ENCODE peak calls at places on chromosomes 16 and 17, in six cellular contexts. One of them, this sample, is unnamed.

GRCh38 chr17:74185786-74186185 is 17.7 kb upstream of the RPL38 start:
- DNase-seq in K562: no peak
- DNase-seq in A549: no peak
- DNase-seq in HepG2: no peak
- DNase-seq in endothelial cell of umbilical vein: no peak
- DNase-seq in NB4: no peak
- DNase-seq in this sample: no peak

GRCh38 chr16:1542533-1542932 is 9.1 kb downstream of the TMEM204 start:
- DNase-seq in K562: no peak
- DNase-seq in A549: no peak
- DNase-seq in HepG2: no peak
- DNase-seq in endothelial cell of umbilical vein: no peak
- DNase-seq in NB4: no peak
- DNase-seq in this sample: no peak

GRCh38 chr17:74697477-74697876 is 15.2 kb downstream of the CD300LF start:
- DNase-seq in K562: no peak
- DNase-seq in A549: no peak
- DNase-seq in HepG2: no peak
- DNase-seq in endothelial cell of umbilical vein: no peak
- DNase-seq in NB4: no peak
- DNase-seq in this sample: peak; percentile 25

GRCh38 chr16:75485230-75486013 is 9.8 kb downstream of the CHST6 start:
- DNase-seq in K562: no peak
- DNase-seq in A549: no peak
- DNase-seq in HepG2: no peak
- DNase-seq in endothelial cell of umbilical vein: no peak
- DNase-seq in NB4: no peak
- DNase-seq in this sample: no peak

GRCh38 chr17:7016406-7016805 is 4.0 kb downstream of the RNASEK start:
- DNase-seq in K562: peak; percentile 31
- DNase-seq in A549: no peak
- DNase-seq in HepG2: no peak
- DNase-seq in endothelial cell of umbilical vein: no peak
- DNase-seq in NB4: no peak
- DNase-seq in this sample: no peak

GRCh38 chr16:86762035-86762550 is 183.7 kb downstream of the FOXL1 start:
- DNase-seq in K562: no peak
- DNase-seq in A549: no peak
- DNase-seq in HepG2: no peak
- DNase-seq in endothelial cell of umbilical vein: no peak
- DNase-seq in NB4: no peak
- DNase-seq in this sample: no peak

GRCh38 chr16:11136600-11136999 is 119.4 kb downstream of the SOCS1 start:
- DNase-seq in K562: no peak
- DNase-seq in A549: no peak
- DNase-seq in HepG2: no peak
- DNase-seq in endothelial cell of umbilical vein: peak; percentile 24
- DNase-seq in NB4: peak; percentile 35
- DNase-seq in this sample: no peak

GRCh38 chr16:85991425-85991824 is 92.5 kb downstream of the IRF8 start:
- DNase-seq in K562: no peak
- DNase-seq in A549: no peak
- DNase-seq in HepG2: no peak
- DNase-seq in endothelial cell of umbilical vein: no peak
- DNase-seq in NB4: no peak
- DNase-seq in this sample: no peak

GRCh38 chr17:81928497-81929252 is 1.1 kb upstream of the MAFG start:
- DNase-seq in K562: no peak
- DNase-seq in A549: no peak
- DNase-seq in HepG2: no peak
- DNase-seq in endothelial cell of umbilical vein: no peak
- DNase-seq in NB4: peak; percentile 36
- DNase-seq in this sample: no peak

GRCh38 chr17:82667668-82668000 is 19.4 kb upstream of the WDR45B start:
- DNase-seq in K562: no peak
- DNase-seq in A549: no peak
- DNase-seq in HepG2: no peak
- DNase-seq in endothelial cell of umbilical vein: no peak
- DNase-seq in NB4: no peak
- DNase-seq in this sample: no peak

GRCh38 chr17:76452102-76452645 is 778 bp downstream of the UBE2O start:
- DNase-seq in K562: peak; percentile 42
- DNase-seq in A549: no peak
- DNase-seq in HepG2: no peak
- DNase-seq in endothelial cell of umbilical vein: no peak
- DNase-seq in NB4: no peak
- DNase-seq in this sample: no peak

GRCh38 chr17:50187741-50188520 is 13.5 kb downstream of the COL1A1 start:
- DNase-seq in K562: no peak
- DNase-seq in A549: no peak
- DNase-seq in HepG2: no peak
- DNase-seq in endothelial cell of umbilical vein: no peak
- DNase-seq in NB4: no peak
- DNase-seq in this sample: no peak

GRCh38 chr17:20562587-20562986 is 16.9 kb upstream of the CDRT15L2 start:
- DNase-seq in K562: no peak
- DNase-seq in A549: no peak
- DNase-seq in HepG2: no peak
- DNase-seq in endothelial cell of umbilical vein: no peak
- DNase-seq in NB4: no peak
- DNase-seq in this sample: no peak

GRCh38 chr17:17151541-17151940 is 54.6 kb downstream of the PLD6 start:
- DNase-seq in K562: no peak
- DNase-seq in A549: peak; percentile 51
- DNase-seq in HepG2: no peak
- DNase-seq in endothelial cell of umbilical vein: peak; percentile 11
- DNase-seq in NB4: no peak
- DNase-seq in this sample: no peak

GRCh38 chr17:31425646-31426045 is 34.2 kb downstream of the RAB11FIP4 start:
- DNase-seq in K562: no peak
- DNase-seq in A549: no peak
- DNase-seq in HepG2: peak; percentile 33
- DNase-seq in endothelial cell of umbilical vein: no peak
- DNase-seq in NB4: no peak
- DNase-seq in this sample: no peak

GRCh38 chr17:29243792-29244191 is 2.9 kb upstream of the CRYBA1 start:
- DNase-seq in K562: peak; percentile 50
- DNase-seq in A549: peak; percentile 78
- DNase-seq in HepG2: peak; percentile 30
- DNase-seq in endothelial cell of umbilical vein: no peak
- DNase-seq in NB4: peak; percentile 46
- DNase-seq in this sample: no peak

GRCh38 chr16:66522816-66523590 is 26.9 kb downstream of the TK2 start:
- DNase-seq in K562: no peak
- DNase-seq in A549: no peak
- DNase-seq in HepG2: no peak
- DNase-seq in endothelial cell of umbilical vein: no peak
- DNase-seq in NB4: no peak
- DNase-seq in this sample: no peak

GRCh38 chr17:2244545-2245525 is 58.8 kb downstream of the SMG6 start:
- DNase-seq in K562: peak; percentile 66
- DNase-seq in A549: peak; percentile 94
- DNase-seq in HepG2: peak; percentile 50
- DNase-seq in endothelial cell of umbilical vein: peak; percentile 97
- DNase-seq in NB4: peak; percentile 66
- DNase-seq in this sample: no peak

GRCh38 chr16:85674418-85674755 is 14.4 kb downstream of the GINS2 start:
- DNase-seq in K562: no peak
- DNase-seq in A549: no peak
- DNase-seq in HepG2: no peak
- DNase-seq in endothelial cell of umbilical vein: no peak
- DNase-seq in NB4: no peak
- DNase-seq in this sample: no peak

GRCh38 chr17:77281904-77282367 is 141.2 kb downstream of the SEC14L1 start:
- DNase-seq in K562: no peak
- DNase-seq in A549: peak; percentile 74
- DNase-seq in HepG2: no peak
- DNase-seq in endothelial cell of umbilical vein: no peak
- DNase-seq in NB4: no peak
- DNase-seq in this sample: no peak

GRCh38 chr17:45019177-45019711 is 32.2 kb downstream of the DCAKD start:
- DNase-seq in K562: peak; percentile 70
- DNase-seq in A549: peak; percentile 71
- DNase-seq in HepG2: no peak
- DNase-seq in endothelial cell of umbilical vein: peak; percentile 26
- DNase-seq in NB4: peak; percentile 59
- DNase-seq in this sample: no peak

GRCh38 chr16:89023151-89023551 is 46.1 kb upstream of the CBFA2T3 start:
- DNase-seq in K562: no peak
- DNase-seq in A549: no peak
- DNase-seq in HepG2: no peak
- DNase-seq in endothelial cell of umbilical vein: no peak
- DNase-seq in NB4: no peak
- DNase-seq in this sample: no peak

GRCh38 chr16:75710344-75710743 is 9.1 kb upstream of the DUXB start:
- DNase-seq in K562: no peak
- DNase-seq in A549: no peak
- DNase-seq in HepG2: no peak
- DNase-seq in endothelial cell of umbilical vein: no peak
- DNase-seq in NB4: no peak
- DNase-seq in this sample: no peak

GRCh38 chr17:66431910-66432309 is 129.5 kb downstream of the PRKCA start:
- DNase-seq in K562: no peak
- DNase-seq in A549: peak; percentile 58
- DNase-seq in HepG2: no peak
- DNase-seq in endothelial cell of umbilical vein: peak; percentile 65
- DNase-seq in NB4: no peak
- DNase-seq in this sample: no peak

GRCh38 chr17:66301864-66302741 is at the start of gene PRKCA:
- DNase-seq in K562: peak; percentile 80
- DNase-seq in A549: peak; percentile 73
- DNase-seq in HepG2: peak; percentile 54
- DNase-seq in endothelial cell of umbilical vein: peak; percentile 52
- DNase-seq in NB4: peak; percentile 80
- DNase-seq in this sample: no peak

GRCh38 chr17:40932608-40933007 is 4.8 kb downstream of the KRT23 start:
- DNase-seq in K562: no peak
- DNase-seq in A549: no peak
- DNase-seq in HepG2: peak; percentile 83
- DNase-seq in endothelial cell of umbilical vein: no peak
- DNase-seq in NB4: no peak
- DNase-seq in this sample: no peak

GRCh38 chr17:82252511-82253178 is 20.9 kb downstream of the CSNK1D start:
- DNase-seq in K562: no peak
- DNase-seq in A549: no peak
- DNase-seq in HepG2: no peak
- DNase-seq in endothelial cell of umbilical vein: no peak
- DNase-seq in NB4: no peak
- DNase-seq in this sample: no peak

GRCh38 chr16:684961-685696 is 995 bp upstream of the JMJD8 start:
- DNase-seq in K562: no peak
- DNase-seq in A549: no peak
- DNase-seq in HepG2: no peak
- DNase-seq in endothelial cell of umbilical vein: no peak
- DNase-seq in NB4: peak; percentile 57
- DNase-seq in this sample: no peak

GRCh38 chr16:3008749-3009088 is 4.0 kb upstream of the CLDN9 start:
- DNase-seq in K562: peak; percentile 92
- DNase-seq in A549: no peak
- DNase-seq in HepG2: no peak
- DNase-seq in endothelial cell of umbilical vein: no peak
- DNase-seq in NB4: peak; percentile 41
- DNase-seq in this sample: no peak

DNA sequence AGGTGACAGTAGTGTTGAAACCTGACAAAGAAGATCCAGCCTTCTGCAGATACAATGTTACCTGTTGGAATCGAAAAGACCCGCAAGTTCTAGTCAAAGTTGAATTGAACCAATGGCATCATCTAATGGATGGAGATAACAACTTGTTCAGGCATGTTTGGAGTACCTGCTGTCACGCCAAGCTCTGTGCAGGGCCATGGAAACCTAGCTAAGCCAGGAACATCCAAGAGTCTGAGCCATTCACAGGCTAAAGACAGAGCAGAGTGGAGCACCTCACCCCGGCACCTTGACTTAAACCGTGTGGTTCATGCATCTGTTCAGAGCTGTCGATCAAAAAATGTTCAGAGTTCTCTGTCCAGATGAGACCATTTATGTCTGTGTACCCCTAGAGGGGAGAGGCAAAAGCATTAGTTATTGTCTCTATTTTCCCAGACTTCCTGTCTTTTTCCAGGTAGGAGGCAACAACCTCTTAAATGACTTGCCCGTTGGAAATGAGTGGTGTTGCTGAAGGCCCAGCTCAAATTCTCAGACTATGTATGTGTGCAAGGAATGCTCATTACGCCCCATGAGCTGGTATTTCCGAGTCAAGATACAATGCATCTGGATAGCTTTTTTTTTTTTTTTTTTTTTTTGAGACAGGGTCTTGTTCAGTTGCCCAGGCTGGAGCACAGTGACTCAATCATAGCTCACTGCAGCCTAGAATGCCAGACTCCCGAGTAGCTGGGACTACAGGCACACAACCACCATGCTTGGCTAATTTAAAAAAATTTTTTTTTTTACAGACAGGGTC is 44.9 kb upstream of the XYLT1 start:
- DNase-seq in K562: no peak
- DNase-seq in A549: no peak
- DNase-seq in HepG2: no peak
- DNase-seq in endothelial cell of umbilical vein: no peak
- DNase-seq in NB4: no peak
- DNase-seq in this sample: no peak
- TF ChIP-seq MYC in K562: no peak
- TF ChIP-seq MYC in A549: no peak
- TF ChIP-seq MYC in HepG2: no peak
- TF ChIP-seq MYC in endothelial cell of umbilical vein: no peak
- TF ChIP-seq MYC in NB4: no peak
- TF ChIP-seq MYC in this sample: no peak

GRCh38 chr17:79871131-79871530 is 31.9 kb upstream of the CBX4 start:
- DNase-seq in K562: no peak
- DNase-seq in A549: no peak
- DNase-seq in HepG2: no peak
- DNase-seq in endothelial cell of umbilical vein: no peak
- DNase-seq in NB4: no peak
- DNase-seq in this sample: no peak
- TF ChIP-seq MYC in K562: no peak
- TF ChIP-seq MYC in A549: no peak
- TF ChIP-seq MYC in HepG2: no peak
- TF ChIP-seq MYC in endothelial cell of umbilical vein: no peak
- TF ChIP-seq MYC in NB4: no peak
- TF ChIP-seq MYC in this sample: no peak

GRCh38 chr17:4947010-4947410 is 1.3 kb downstream of the PFN1 start:
- DNase-seq in K562: peak; percentile 49
- DNase-seq in A549: no peak
- DNase-seq in HepG2: no peak
- DNase-seq in endothelial cell of umbilical vein: no peak
- DNase-seq in NB4: peak; percentile 56
- DNase-seq in this sample: no peak
- TF ChIP-seq MYC in K562: no peak
- TF ChIP-seq MYC in A549: no peak
- TF ChIP-seq MYC in HepG2: no peak
- TF ChIP-seq MYC in endothelial cell of umbilical vein: no peak
- TF ChIP-seq MYC in NB4: no peak
- TF ChIP-seq MYC in this sample: no peak

DNA sequence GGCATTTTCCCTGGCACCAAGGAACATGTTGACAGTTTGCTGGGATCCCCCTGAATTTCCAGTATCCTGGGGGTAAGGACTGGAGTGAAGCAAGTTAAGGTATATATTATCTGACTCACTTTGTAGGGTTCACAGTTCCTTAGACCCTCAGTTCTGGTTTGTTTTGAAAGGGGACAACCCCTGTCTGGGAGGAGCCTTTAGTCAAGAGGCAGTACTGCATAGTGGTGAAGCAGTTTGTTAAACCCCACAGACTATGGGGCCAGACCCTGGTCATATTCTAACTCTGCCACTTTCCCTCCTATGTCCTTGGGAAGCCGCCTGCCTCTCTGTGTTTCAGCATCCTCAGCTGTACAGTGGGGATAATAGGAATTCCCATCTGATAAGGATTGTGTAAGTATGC is 145.5 kb upstream of the ZFHX3 start:
- DNase-seq in K562: no peak
- DNase-seq in A549: no peak
- DNase-seq in HepG2: no peak
- DNase-seq in endothelial cell of umbilical vein: no peak
- DNase-seq in NB4: no peak
- DNase-seq in this sample: no peak
- TF ChIP-seq MYC in K562: no peak
- TF ChIP-seq MYC in A549: no peak
- TF ChIP-seq MYC in HepG2: no peak
- TF ChIP-seq MYC in endothelial cell of umbilical vein: no peak
- TF ChIP-seq MYC in NB4: no peak
- TF ChIP-seq MYC in this sample: no peak

This sample was measured in GM12878.